ENCODE peak calls at places on chromosomes 3 and 15, in four cellular contexts. J is uterus, S is suprapubic skin, M is AG04450. H is an unnamed sample.

GRCh38 chr15:58521293-58521991 is 89.7 kb downstream of the LIPC start:
- DNase-seq in M (peak), J (no peak), S (no peak), H (no peak)

GRCh38 chr3:23217872-23218554 is 14.9 kb downstream of the UBE2E2 start:
- DNase-seq in M (no peak), J (no peak), S (no peak), H (no peak)

GRCh38 chr3:18424862-18425640 is at the start of gene SATB1:
- DNase-seq in S (peak), J (peak), M (no peak), H (no peak)

GRCh38 chr15:81071130-81071529 is 62.9 kb upstream of the CFAP161 start:
- DNase-seq in S (no peak), J (no peak), M (no peak), H (no peak)

GRCh38 chr15:40277472-40277871 is 5.4 kb downstream of the ANKRD63 start:
- DNase-seq in J (no peak), M (no peak), S (no peak), H (no peak)

GRCh38 chr3:133238015-133238414 is 161.8 kb upstream of the BFSP2 start:
- DNase-seq in M (no peak), S (no peak), J (no peak), H (no peak)

GRCh38 chr15:34014556-34014955 is 24.4 kb downstream of the AVEN start:
- DNase-seq in M (no peak), S (no peak), J (no peak), H (no peak)

GRCh38 chr15:92578096-92578835 is 77.3 kb downstream of the FAM174B start:
- DNase-seq in S (no peak), M (no peak), J (no peak), H (no peak)

GRCh38 chr3:101095703-101096102 is 102.5 kb upstream of the ABI3BP start:
- DNase-seq in S (no peak), M (no peak), J (no peak), H (no peak)

GRCh38 chr3:43353923-43354670 is 67.8 kb downstream of the SNRK start:
- DNase-seq in S (no peak), M (no peak), J (no peak), H (no peak)

GRCh38 chr3:43865376-43865775 is 174.6 kb downstream of the ABHD5 start:
- DNase-seq in S (no peak), J (no peak), M (no peak), H (no peak)

GRCh38 chr15:77675806-77676415 is 43.2 kb upstream of the LINGO1 start:
- DNase-seq in J (no peak), M (no peak), S (no peak), H (no peak)

GRCh38 chr3:10697918-10698317 is 118.1 kb upstream of the SLC6A11 start:
- DNase-seq in J (no peak), S (no peak), M (no peak), H (no peak)

GRCh38 chr15:41562784-41563198 is 3.8 kb downstream of the TYRO3 start:
- DNase-seq in S (no peak), M (no peak), J (peak), H (no peak)

GRCh38 chr3:50423543-50423942 is 64.2 kb upstream of the TMEM115 start:
- DNase-seq in M (no peak), J (no peak), S (no peak), H (no peak)

GRCh38 chr3:127483902-127484591 is 106.5 kb downstream of the TPRA1 start:
- DNase-seq in S (peak), J (no peak), M (no peak), H (no peak)

GRCh38 chr15:67880651-67881182 is 40.9 kb upstream of the RNU6-1 start:
- DNase-seq in J (no peak), S (no peak), M (no peak), H (no peak)

GRCh38 chr15:63948436-63948835 is 97.8 kb downstream of the DAPK2 start:
- DNase-seq in S (no peak), J (no peak), M (no peak), H (no peak)

GRCh38 chr15:42184736-42185135 is 23.4 kb downstream of the VPS39 start:
- DNase-seq in J (no peak), M (no peak), S (no peak), H (no peak)

GRCh38 chr3:186742618-186743335 is 25.6 kb downstream of the KNG1 start:
- DNase-seq in S (no peak), M (no peak), J (no peak), H (no peak)

GRCh38 chr3:108091498-108092259 is 848 bp upstream of the CD47 start:
- DNase-seq in M (no peak), S (no peak), J (no peak), H (no peak)

GRCh38 chr3:107978116-107979057 is 112.4 kb downstream of the CD47 start:
- DNase-seq in M (no peak), J (no peak), S (no peak), H (no peak)

GRCh38 chr3:77329161-77329560 is 289.3 kb downstream of the ROBO2 start:
- DNase-seq in M (no peak), S (no peak), J (no peak), H (no peak)

GRCh38 chr3:42369304-42369703 is 41.1 kb downstream of the LYZL4 start:
- DNase-seq in M (no peak), J (peak), S (no peak), H (no peak)

GRCh38 chr3:61454806-61455205 is 106.6 kb upstream of the PTPRG start:
- DNase-seq in J (no peak), M (peak), S (no peak), H (no peak)

GRCh38 chr3:142275856-142276255 is 50.5 kb upstream of the GK5 start:
- DNase-seq in M (peak), J (no peak), S (no peak), H (no peak)

GRCh38 chr15:73882761-73883419 is 9.5 kb downstream of the TBC1D21 start:
- DNase-seq in M (no peak), S (no peak), J (peak), H (no peak)

GRCh38 chr3:14780927-14781507 is 37.7 kb upstream of the FGD5 start:
- DNase-seq in M (peak), S (peak), J (no peak), H (no peak)

GRCh38 chr3:171183042-171183441 is 156.5 kb upstream of the SLC2A2 start:
- DNase-seq in M (no peak), S (no peak), J (no peak), H (no peak)
- TF ChIP-seq CTCF in M (peak), S (no peak), J (no peak), H (peak)

GRCh38 chr15:98164573-98164972 is 204.1 kb downstream of the ARRDC4 start:
- DNase-seq in M (no peak), J (no peak), S (no peak), H (no peak)
- H3K4me3 ChIP-seq in M (no peak), J (no peak), S (no peak), H (no peak)

GRCh38 chr3:36546196-36546595 is 165.9 kb downstream of the STAC start:
- DNase-seq in J (no peak), M (no peak), S (no peak), H (no peak)

GRCh38 chr3:36538405-36538804 is 158.1 kb downstream of the STAC start:
- DNase-seq in J (no peak), M (no peak), S (no peak), H (no peak)

GRCh38 chr3:36542186-36542585 is 161.9 kb downstream of the STAC start:
- DNase-seq in M (no peak), S (no peak), J (no peak), H (no peak)

GRCh38 chr3:36543276-36543997 is 163.1 kb downstream of the STAC start:
- DNase-seq in J (no peak), S (no peak), M (no peak), H (no peak)

DNA sequence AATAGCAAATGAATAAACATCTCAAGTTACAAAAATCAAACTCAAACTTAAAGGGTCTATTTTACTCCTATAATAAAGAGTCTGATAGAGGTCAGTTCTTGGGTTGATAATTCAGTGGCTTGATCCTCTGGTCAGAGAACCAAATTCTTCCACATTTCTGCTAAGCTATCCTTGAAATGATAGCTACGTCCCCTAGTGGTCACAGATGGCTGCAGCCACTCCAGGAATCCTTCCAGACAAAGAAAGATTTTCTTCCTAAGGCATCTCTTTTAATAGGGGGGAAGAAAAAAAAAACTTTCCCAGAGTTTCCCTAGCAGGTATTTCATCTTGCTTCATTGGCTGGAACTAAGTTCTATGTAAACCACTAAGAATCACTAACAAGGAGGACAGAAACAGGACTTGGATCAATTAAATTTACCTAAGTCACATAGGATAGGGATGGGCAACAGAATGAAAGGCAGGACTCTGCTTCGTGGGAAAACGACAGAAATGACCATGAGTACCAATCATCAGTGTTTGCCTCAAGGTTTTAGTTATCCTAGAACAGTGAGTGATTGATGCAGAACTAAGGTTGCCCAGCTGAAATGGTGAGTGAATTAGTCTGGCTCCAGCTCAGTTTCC is 160.7 kb downstream of the STAC start:
- DNase-seq in S (no peak), M (no peak), J (no peak), H (no peak)
- TF ChIP-seq CTCF in S (no peak), M (peak), J (peak), H (no peak)

DNA sequence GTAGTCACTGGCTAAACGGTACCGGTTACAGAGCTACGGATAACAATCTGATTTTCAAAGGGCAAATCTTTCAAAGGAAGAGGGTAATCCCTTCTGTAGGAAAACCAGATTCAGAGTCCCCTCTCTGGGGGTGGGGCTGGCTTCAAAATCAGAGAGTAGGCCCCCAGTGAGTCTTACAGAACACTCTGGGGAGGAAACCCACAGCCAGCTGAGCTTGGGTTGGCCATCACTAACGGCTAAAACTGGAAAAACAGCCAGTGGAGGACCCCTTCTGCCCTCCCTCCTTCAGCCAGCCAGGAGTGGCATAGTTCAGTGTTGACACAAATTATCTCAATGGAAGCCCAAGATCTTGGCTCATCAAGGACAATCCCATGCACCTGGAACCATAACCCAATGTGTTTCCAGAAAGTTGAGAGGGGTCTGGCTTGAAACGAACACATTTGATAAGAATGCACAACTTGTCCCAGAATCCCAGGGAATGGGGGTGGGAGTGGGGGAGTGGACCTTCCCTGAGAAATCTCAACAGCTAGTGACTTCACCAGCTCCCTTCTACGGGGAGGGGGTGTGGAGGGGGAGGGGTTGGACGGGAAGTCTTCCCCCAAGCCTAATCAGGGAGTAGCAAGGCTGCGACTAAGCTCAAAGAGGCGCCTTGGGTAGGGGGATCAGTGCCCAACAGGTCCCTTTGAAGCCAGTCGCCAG is 1.0 kb downstream of the RASL12 start:
- DNase-seq in M (no peak), S (no peak), J (peak), H (no peak)
- H3K4me3 ChIP-seq in M (peak), S (peak), J (peak), H (peak)

GRCh38 chr3:16601539-16602005 is 3.7 kb downstream of the DAZL start:
- DNase-seq in J (no peak), S (no peak), M (no peak), H (no peak)
- TF ChIP-seq CTCF in J (no peak), S (no peak), M (peak), H (no peak)

DNA sequence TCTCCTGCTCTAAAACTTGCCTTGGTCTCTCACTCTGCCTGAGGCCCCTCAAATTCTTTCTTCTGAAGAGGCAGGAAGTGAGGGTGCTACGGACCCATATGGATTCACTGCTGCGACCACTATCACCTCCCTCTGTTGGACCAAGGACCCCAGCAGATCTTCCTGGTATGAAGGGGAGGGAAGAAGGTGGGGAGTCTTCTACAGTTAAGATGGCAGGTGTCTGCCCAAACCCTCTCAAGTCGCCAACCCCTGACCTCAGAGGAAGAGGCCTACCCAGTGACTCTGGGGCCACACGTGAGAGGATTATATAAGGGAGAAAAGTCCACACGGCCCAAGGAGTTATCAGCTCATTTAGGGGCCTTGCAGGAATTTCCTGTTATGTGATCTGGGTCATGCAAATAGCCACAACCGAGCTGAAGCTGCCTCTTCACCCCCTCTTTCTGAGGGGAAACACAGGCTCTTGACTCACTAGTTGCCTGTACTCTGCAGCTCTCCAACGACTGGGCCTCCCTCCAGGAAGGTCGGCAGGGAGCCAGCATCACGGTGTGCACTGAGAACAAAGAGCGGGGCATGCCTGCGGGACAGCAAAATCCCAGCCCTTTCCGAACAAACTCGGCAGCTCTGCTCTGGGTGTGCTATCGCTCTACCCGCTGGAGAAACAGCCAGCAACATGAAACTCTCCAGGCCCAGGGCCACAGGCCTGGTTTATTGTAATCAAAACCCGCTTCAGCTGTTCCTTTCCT is 116.0 kb downstream of the XXYLT1 start:
- DNase-seq in M (peak), S (peak), J (peak), H (no peak)
- H3K4me3 ChIP-seq in M (peak), S (no peak), J (no peak), H (no peak)

GRCh38 chr3:113166719-113167492 is 44.5 kb upstream of the BOC start:
- DNase-seq in S (peak), J (peak), M (peak), H (no peak)
- TF ChIP-seq CTCF in S (no peak), J (no peak), M (no peak), H (no peak)

DNA sequence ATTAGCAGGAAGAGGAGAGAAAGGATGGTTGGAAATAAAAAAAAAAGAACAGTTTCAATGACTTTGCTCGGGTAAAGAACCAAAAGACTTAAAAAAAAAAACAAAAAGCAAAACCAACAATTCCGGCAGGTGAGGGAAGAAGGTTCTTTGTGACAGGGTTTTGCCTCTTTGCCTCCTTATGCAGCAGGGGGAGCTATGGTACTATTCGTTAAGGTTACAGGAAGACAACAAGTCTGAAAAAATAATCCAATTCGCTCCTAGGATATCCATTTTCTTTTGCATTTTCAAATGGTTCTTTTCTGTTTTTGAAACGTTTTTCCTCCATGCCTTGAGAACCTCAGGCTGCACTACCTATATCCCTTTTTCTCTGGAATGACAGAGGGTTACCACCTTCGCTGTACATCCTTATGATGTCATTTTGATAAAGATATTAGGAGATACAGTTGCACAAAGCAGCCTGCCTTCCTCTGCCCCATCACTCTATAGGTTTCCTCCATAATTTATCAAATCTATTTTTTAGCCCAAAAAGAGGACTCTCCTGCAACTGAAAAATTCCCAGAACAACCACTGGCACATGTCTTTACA is 55.0 kb downstream of the CFAP20DC start:
- DNase-seq in J (no peak), S (no peak), M (peak), H (no peak)
- H3K4me3 ChIP-seq in J (no peak), S (no peak), M (no peak), H (no peak)

H was measured in esophagus squamous epithelium.